ENCODE peak calls at places on chromosomes 16 and 17, in six cellular contexts. F, W, T, J, Q and K are unnamed samples.

GRCh38 chr17:66625321-66625767 is 209.6 kb upstream of the CACNG5 start:
- DNase-seq in F (no peak), W (peak), T (no peak), J (no peak), Q (peak), K (peak)

GRCh38 chr17:31663576-31663975 is 195.5 kb downstream of the COPRS start:
- DNase-seq in F (no peak), W (peak), T (no peak), J (no peak), Q (peak), K (no peak)

GRCh38 chr16:46789499-46790414 is 41.2 kb downstream of the C16orf87 start:
- DNase-seq in F (peak), W (peak), T (peak), J (peak), Q (peak), K (peak)

GRCh38 chr17:66755101-66755943 is 79.6 kb upstream of the CACNG5 start:
- DNase-seq in F (no peak), W (no peak), T (no peak), J (peak), Q (peak), K (peak)

GRCh38 chr17:4565209-4566141 is 5.1 kb upstream of the GGT6 start:
- DNase-seq in F (peak), W (peak), T (no peak), J (peak), Q (peak), K (peak)

GRCh38 chr16:56558024-56558747 is 6.7 kb upstream of the MT4 start:
- DNase-seq in F (no peak), W (peak), T (no peak), J (peak), Q (peak), K (peak)

GRCh38 chr16:56513972-56514371 is 5.9 kb downstream of the BBS2 start:
- DNase-seq in F (no peak), W (peak), T (no peak), J (peak), Q (peak), K (peak)

GRCh38 chr16:3734084-3734757 is 16.9 kb upstream of the TRAP1 start:
- DNase-seq in F (no peak), W (no peak), T (no peak), J (no peak), Q (no peak), K (no peak)